ENCODE peak calls at places on chromosomes 5 and 9, in four cellular contexts. R is activated CD8-positive, alpha-beta memory T cell treated with anti-CD3 and anti-CD28 coated beads for 1 hour; N is left cardiac atrium; J is NCI-H1105 treated with DMSO at 0.1 percent for 48 hours. M is an unnamed sample.

GRCh38 chr9:15146121-15146820 is 160.7 kb downstream of the TTC39B start:
- DNase-seq in N (no peak), J (peak), R (no peak), M (peak)

GRCh38 chr9:128116104-128117083 is 11.1 kb downstream of the PTGES2 start:
- DNase-seq in J (no peak), R (no peak), N (no peak), M (no peak)

GRCh38 chr5:151870820-151871219 is 53.8 kb downstream of the GLRA1 start:
- DNase-seq in J (no peak), R (no peak), N (no peak), M (no peak)

GRCh38 chr5:145939532-145940065 is 3.2 kb downstream of the SH3RF2 start:
- DNase-seq in N (no peak), J (no peak), R (no peak), M (no peak)

GRCh38 chr5:26439121-26439520 is 599.3 kb downstream of the CDH9 start:
- DNase-seq in N (no peak), J (no peak), R (no peak), M (no peak)

GRCh38 chr5:173743641-173744343 is 127.3 kb upstream of the BOD1 start:
- DNase-seq in R (no peak), J (no peak), N (no peak), M (no peak)

GRCh38 chr5:149931992-149932436 is 12.6 kb downstream of the PDE6A start:
- DNase-seq in R (no peak), N (no peak), J (no peak), M (no peak)

GRCh38 chr9:109181284-109181683 is 14.2 kb upstream of the FRRS1L start:
- DNase-seq in N (no peak), J (no peak), R (no peak), M (no peak)

M was measured in NCI-H1092.